ENCODE peak calls at places on chromosome X, in eight cellular contexts. X, D, S, I, V, Q, Y and H are unnamed samples.

GRCh38 chrX:118756111-118756510 is 28.7 kb downstream of the IL13RA1 start:
- DNase-seq in Y (no peak), S (no peak), Q (peak), I (no peak), D (no peak), V (no peak), X (peak), H (no peak)

GRCh38 chrX:129086802-129087201 is 436.5 kb downstream of the SMARCA1 start:
- DNase-seq in X (no peak), Y (no peak), V (no peak), S (no peak), I (no peak), Q (no peak), D (no peak), H (no peak)

GRCh38 chrX:136551410-136551809 is 19.4 kb downstream of the VGLL1 start:
- DNase-seq in Q (no peak), X (no peak), S (no peak), I (no peak), D (no peak), Y (no peak), V (no peak), H (no peak)

GRCh38 chrX:70262952-70263567 is 3.1 kb upstream of the P2RY4 start:
- DNase-seq in X (peak), I (peak), S (peak), Y (peak), Q (peak), V (no peak), D (peak), H (peak)

GRCh38 chrX:44020693-44021092 is 47.5 kb upstream of the NDP start:
- DNase-seq in Q (peak), I (no peak), D (no peak), X (no peak), S (no peak), V (no peak), Y (no peak), H (no peak)

GRCh38 chrX:13090261-13091110 is 46.1 kb upstream of the FAM9C start:
- DNase-seq in D (no peak), V (no peak), X (no peak), S (no peak), Y (no peak), Q (no peak), I (no peak), H (no peak)

GRCh38 chrX:351736-352135 is 33.1 kb upstream of the GTPBP6 start:
- DNase-seq in Y (no peak), X (no peak), V (peak), D (no peak), Q (no peak), S (no peak), I (no peak), H (no peak)

GRCh38 chrX:102516314-102516936 is at the start of gene TMSB15A:
- DNase-seq in D (peak), S (peak), X (peak), Y (peak), I (peak), Q (peak), V (peak), H (peak)

GRCh38 chrX:46918434-46918833 is 6.2 kb downstream of the JADE3 start:
- DNase-seq in V (no peak), D (no peak), X (no peak), I (no peak), Y (peak), S (peak), Q (peak), H (no peak)

GRCh38 chrX:33183366-33183765 is 28.0 kb downstream of the DMD start:
- DNase-seq in S (peak), Q (no peak), V (no peak), D (peak), Y (no peak), X (peak), I (no peak), H (no peak)

DNA sequence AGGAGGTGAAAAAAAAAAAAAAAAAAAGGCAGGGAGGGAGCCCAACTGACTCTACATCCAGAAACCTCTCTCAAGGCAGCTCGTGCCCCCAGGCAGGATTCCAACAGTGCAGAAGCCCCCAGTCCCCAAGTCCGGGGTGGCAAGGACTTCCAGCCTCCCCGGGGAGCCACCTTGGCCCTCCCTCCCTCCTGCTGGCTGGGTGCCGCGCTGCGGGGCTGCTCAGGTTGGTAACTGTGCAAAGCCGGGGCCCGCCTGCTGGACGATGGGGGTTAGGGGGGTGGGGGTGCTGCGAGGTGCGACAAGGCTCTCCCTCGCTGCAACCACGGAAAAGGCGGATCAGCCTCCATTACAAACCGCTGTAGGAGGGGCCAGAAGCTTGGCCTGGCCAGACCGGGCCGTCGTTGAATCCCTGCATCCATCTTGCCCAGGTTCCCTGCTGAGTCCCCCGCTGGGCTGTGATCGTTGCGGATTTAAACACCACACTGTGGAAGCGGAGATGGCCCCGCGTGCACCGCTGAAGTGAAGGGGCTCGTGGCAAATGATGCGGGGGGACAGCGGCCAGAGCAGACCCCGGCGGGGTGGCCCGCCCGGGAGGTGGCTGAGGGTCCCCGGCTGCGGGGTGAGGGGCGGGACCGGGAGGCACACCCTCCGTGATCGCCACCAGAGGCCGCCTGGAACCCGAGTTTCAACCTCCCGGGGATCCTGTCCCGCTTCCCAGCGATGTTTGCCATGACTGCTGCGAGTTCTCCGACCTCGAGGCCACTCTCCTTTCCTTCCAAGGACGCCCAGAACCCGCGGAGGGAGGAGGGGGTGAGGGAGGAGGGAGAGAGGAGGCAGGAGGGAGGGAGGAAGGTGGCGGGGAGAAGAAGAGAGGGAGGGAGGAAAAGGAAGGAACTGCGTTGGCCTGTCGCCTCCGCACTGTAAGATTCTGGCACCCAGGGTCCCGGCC is 58.0 kb upstream of the DDX3X start:
- DNase-seq in D (peak), S (peak), I (peak), Q (peak), Y (peak), X (peak), V (peak), H (peak)
- H3K27ac ChIP-seq in D (peak), S (no peak), I (no peak), Q (no peak), Y (no peak), X (no peak), V (no peak), H (peak)

DNA sequence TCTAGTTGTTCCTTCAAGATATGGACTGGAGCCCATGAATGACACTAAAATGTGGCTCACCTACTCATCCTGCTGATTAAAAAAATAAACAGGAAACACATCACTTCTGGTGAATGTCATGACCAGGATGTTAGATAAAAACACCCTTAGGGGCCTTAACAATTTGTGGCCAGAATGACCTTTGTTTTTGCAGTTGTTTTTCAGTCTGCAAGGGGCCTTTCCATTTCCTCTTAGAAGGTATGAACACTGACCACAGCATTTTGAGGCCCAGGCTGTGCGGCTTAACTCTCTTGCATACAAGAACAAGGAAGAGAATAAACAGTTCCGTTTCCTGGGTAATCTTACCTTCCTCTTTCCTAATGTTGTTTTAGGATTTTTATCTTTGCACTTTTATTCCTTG is 113.2 kb downstream of the IL1RAPL2 start:
- DNase-seq in S (no peak), I (no peak), X (no peak), D (no peak), Y (peak), Q (no peak), V (no peak), H (no peak)
- H3K27ac ChIP-seq in S (no peak), I (no peak), X (no peak), D (no peak), Y (peak), Q (no peak), V (no peak), H (no peak)

GRCh38 chrX:124231454-124231853 is 101.0 kb upstream of the TEX13D start:
- DNase-seq in Y (no peak), S (no peak), X (no peak), I (no peak), Q (no peak), D (peak), V (no peak), H (no peak)
- H3K27ac ChIP-seq in Y (no peak), S (no peak), X (no peak), I (no peak), Q (no peak), D (no peak), V (no peak), H (no peak)

GRCh38 chrX:154483325-154483724 is 3.1 kb downstream of the UBL4A start:
- DNase-seq in X (no peak), I (no peak), D (no peak), V (no peak), S (no peak), Q (no peak), Y (no peak), H (no peak)

GRCh38 chrX:154486052-154486395 is 391 bp downstream of the UBL4A start:
- DNase-seq in V (peak), S (peak), X (peak), D (peak), Y (no peak), Q (peak), I (peak), H (peak)

GRCh38 chrX:154484255-154485149 is 1.9 kb downstream of the UBL4A start:
- DNase-seq in Q (peak), Y (peak), D (no peak), S (no peak), I (no peak), V (no peak), X (no peak), H (no peak)

GRCh38 chrX:154486396-154487207 is at the start of gene UBL4A:
- DNase-seq in D (peak), Q (peak), V (peak), Y (peak), X (peak), S (peak), I (peak), H (peak)

DNA sequence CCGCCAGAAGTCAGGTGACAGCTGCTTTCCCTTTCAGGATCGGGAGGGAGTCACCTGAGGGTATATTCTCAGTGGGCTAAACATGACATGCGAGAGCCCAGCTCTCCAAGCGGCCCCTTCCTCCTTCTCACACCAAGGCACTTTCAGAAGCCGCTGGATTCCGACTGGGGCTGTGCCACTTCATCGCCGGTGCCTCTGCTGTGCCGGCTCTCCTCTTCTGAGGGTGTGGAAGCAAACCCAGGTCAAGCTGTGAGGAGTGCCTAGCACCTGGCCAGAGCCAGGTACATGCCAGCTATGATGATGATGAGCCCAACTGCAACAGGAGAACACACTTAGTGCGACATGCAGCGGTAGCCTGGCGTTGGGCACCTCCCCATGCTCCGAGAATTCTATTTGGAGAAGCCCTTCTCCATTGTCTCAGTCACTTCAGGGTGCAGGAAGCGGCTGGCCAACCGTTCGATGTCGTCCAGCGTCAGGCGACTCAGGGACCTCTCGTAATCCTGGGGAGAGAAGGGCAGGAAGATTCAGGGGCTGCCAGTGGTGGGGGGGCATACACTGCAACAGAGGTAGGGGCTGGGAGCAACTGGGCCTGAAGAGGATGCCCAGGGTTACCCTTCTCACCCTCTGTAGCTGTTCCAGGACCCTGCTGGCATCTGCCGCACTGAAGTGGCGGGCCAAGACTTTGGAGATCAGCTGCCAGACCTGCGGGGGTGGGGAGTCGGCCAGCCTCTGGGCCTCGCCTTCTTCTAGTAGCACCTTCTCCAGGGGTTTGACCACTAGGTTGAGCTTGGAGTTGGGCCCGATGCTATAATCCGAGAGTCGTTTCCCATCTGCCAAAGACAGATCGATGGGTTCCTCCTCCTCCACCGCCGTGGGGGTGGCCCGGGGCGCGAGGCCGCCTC is 1.0 kb downstream of the UBL4A start:
- DNase-seq in V (peak), S (peak), Q (no peak), X (no peak), D (peak), I (no peak), Y (peak), H (no peak)
- H3K27ac ChIP-seq in V (peak), S (peak), Q (no peak), X (no peak), D (no peak), I (peak), Y (no peak), H (peak)

GRCh38 chrX:105634180-105634579 is 188.2 kb upstream of the NRK start:
- DNase-seq in V (no peak), I (no peak), S (no peak), X (no peak), D (peak), Q (no peak), Y (no peak), H (no peak)

GRCh38 chrX:105635794-105636193 is 186.5 kb upstream of the NRK start:
- DNase-seq in Q (no peak), Y (peak), D (peak), V (no peak), X (no peak), I (no peak), S (no peak), H (no peak)

GRCh38 chrX:105636667-105637066 is 185.7 kb upstream of the NRK start:
- DNase-seq in I (no peak), S (no peak), Y (peak), D (peak), V (no peak), X (peak), Q (no peak), H (no peak)
- H3K27ac ChIP-seq in I (no peak), S (no peak), Y (peak), D (peak), V (no peak), X (no peak), Q (no peak), H (no peak)

GRCh38 chrX:154352012-154352401 is 22.4 kb downstream of the FLNA start:
- DNase-seq in Y (no peak), V (no peak), I (no peak), D (no peak), Q (no peak), X (no peak), S (no peak), H (no peak)
- H3K27ac ChIP-seq in Y (no peak), V (no peak), I (peak), D (no peak), Q (no peak), X (no peak), S (no peak), H (peak)

GRCh38 chrX:37796302-37796701 is 16.4 kb downstream of the CYBB start:
- DNase-seq in Q (no peak), S (no peak), I (no peak), D (no peak), Y (no peak), X (no peak), V (no peak), H (no peak)

GRCh38 chrX:37800762-37801161 is 20.9 kb downstream of the CYBB start:
- DNase-seq in X (no peak), Q (no peak), D (no peak), I (no peak), V (no peak), S (no peak), Y (no peak), H (no peak)

GRCh38 chrX:37796805-37797204 is 16.9 kb downstream of the CYBB start:
- DNase-seq in D (no peak), X (no peak), S (peak), Q (no peak), Y (no peak), I (no peak), V (no peak), H (peak)

GRCh38 chrX:37803057-37803456 is 23.2 kb downstream of the CYBB start:
- DNase-seq in S (no peak), X (no peak), Q (no peak), Y (no peak), I (no peak), V (no peak), D (no peak), H (no peak)

DNA sequence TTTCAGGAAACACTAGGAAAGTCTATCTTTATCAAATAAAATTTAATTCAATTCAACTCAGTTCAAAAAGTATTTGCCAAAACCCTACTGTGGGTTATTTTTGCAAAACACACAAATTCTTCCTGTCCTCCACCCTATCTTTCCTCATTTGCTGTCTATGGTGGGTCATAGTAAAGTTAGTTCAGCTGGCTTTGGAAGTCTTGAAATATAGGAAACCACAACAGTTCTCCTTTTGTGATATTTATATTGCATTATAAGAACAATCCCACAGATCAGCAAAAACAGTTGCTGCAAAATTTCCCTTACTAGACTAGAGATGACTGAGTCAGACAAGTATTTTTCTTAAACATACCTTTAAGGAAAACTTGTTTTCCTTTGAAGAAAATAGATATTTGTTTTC is 22.2 kb downstream of the CYBB start:
- DNase-seq in S (no peak), Y (no peak), X (no peak), Q (no peak), I (no peak), V (no peak), D (no peak), H (no peak)
- H3K27ac ChIP-seq in S (no peak), Y (no peak), X (no peak), Q (no peak), I (no peak), V (no peak), D (no peak), H (no peak)

GRCh38 chrX:95382799-95383198 is 1301.8 kb upstream of the DIAPH2 start:
- DNase-seq in V (no peak), S (no peak), Y (peak), I (no peak), Q (no peak), X (peak), D (no peak), H (no peak)

GRCh38 chrX:95383778-95384177 is 1300.9 kb upstream of the DIAPH2 start:
- DNase-seq in D (no peak), X (peak), I (no peak), Q (no peak), Y (peak), S (no peak), V (no peak), H (no peak)
- H3K27ac ChIP-seq in D (no peak), X (peak), I (no peak), Q (no peak), Y (peak), S (no peak), V (no peak), H (no peak)

GRCh38 chrX:79181401-79181800 is 36.9 kb downstream of the GPR174 start:
- DNase-seq in X (no peak), D (no peak), S (no peak), Y (no peak), Q (no peak), V (no peak), I (no peak), H (no peak)
- H3K27ac ChIP-seq in X (no peak), D (no peak), S (no peak), Y (no peak), Q (no peak), V (no peak), I (no peak), H (no peak)

GRCh38 chrX:110120025-110120424 is 117.1 kb downstream of the TMEM164 start:
- DNase-seq in V (no peak), S (peak), Q (no peak), D (no peak), Y (no peak), X (no peak), I (no peak), H (no peak)

GRCh38 chrX:110119480-110119879 is 116.6 kb downstream of the TMEM164 start:
- DNase-seq in I (no peak), Q (no peak), X (no peak), D (no peak), S (no peak), Y (no peak), V (no peak), H (no peak)

GRCh38 chrX:110118535-110118934 is 115.6 kb downstream of the TMEM164 start:
- DNase-seq in Q (no peak), Y (no peak), D (no peak), S (no peak), I (no peak), V (no peak), X (no peak), H (no peak)

GRCh38 chrX:110125435-110125834 is 122.5 kb downstream of the TMEM164 start:
- DNase-seq in V (no peak), S (peak), Q (no peak), Y (peak), X (no peak), D (peak), I (no peak), H (no peak)

DNA sequence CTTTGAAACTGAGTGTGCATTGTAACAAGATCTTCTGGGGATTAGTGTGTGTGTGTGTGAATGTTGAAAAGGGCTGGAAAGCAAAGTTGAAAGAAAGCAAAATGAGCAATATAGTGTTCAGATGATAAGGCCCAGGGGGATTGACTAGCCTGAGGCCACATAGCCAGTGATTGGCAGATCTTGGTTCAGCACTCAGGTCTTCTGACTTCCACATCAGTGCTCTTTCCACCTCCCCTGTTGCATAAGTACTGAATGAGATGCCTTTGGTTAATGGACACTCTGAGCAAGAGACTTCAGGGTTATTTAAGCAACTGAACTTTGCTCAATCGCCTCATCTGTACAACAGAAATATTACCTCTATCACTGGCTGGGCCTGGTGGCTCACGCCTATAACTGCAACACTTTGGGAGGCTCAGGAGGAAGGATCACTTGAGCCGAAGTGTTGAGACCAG is 120.4 kb downstream of the TMEM164 start:
- DNase-seq in D (no peak), I (no peak), Y (no peak), Q (no peak), V (no peak), S (no peak), X (no peak), H (no peak)
- H3K27ac ChIP-seq in D (no peak), I (no peak), Y (no peak), Q (no peak), V (no peak), S (no peak), X (no peak), H (no peak)